ENCODE peak calls at places on chromosomes 7 and 10, in seven cellular contexts. Z, G, O, L, J, U and A are unnamed samples.

GRCh38 chr10:97238855-97239254 is 53.1 kb upstream of the SLIT1 start:
- DNase-seq in L (no peak), Z (no peak), J (no peak), U (no peak), O (no peak), G (no peak), A (no peak)

GRCh38 chr7:137998250-137998649 is 3.6 kb downstream of the CREB3L2 start:
- DNase-seq in L (no peak), G (no peak), O (no peak), U (peak; percentile 14), Z (no peak), J (no peak), A (no peak)

GRCh38 chr10:110006358-110007170 is 1.2 kb upstream of the ADD3 start:
- DNase-seq in G (no peak), U (peak; percentile 93), L (no peak), O (peak; percentile 51), J (no peak), Z (no peak), A (peak; percentile 57)

GRCh38 chr10:13560597-13560996 is 26.2 kb upstream of the PRPF18 start:
- DNase-seq in Z (no peak), L (no peak), O (no peak), J (peak; percentile 95), G (no peak), U (peak; percentile 12), A (peak; percentile 2)

GRCh38 chr7:95980073-95980655 is 207.8 kb downstream of the DYNC1I1 start:
- DNase-seq in U (no peak), G (no peak), J (no peak), L (no peak), Z (no peak), O (no peak), A (no peak)

GRCh38 chr7:69934475-69934903 is 336.2 kb downstream of the AUTS2 start:
- DNase-seq in G (no peak), Z (peak; percentile 58), U (no peak), J (no peak), L (no peak), O (no peak), A (no peak)

GRCh38 chr10:34866848-34867247 is 51.8 kb upstream of the PARD3 start:
- DNase-seq in J (peak; percentile 42), O (no peak), G (peak; percentile 88), L (no peak), U (no peak), Z (no peak), A (no peak)

GRCh38 chr7:84060760-84061261 is 133.8 kb downstream of the SEMA3A start:
- DNase-seq in G (no peak), U (peak; percentile 62), J (no peak), O (no peak), Z (no peak), L (no peak), A (no peak)

GRCh38 chr7:74372511-74373111 is 81.1 kb upstream of the GTF2IRD1 start:
- DNase-seq in J (no peak), L (no peak), G (no peak), O (no peak), Z (peak; percentile 50), U (no peak), A (no peak)

GRCh38 chr7:139682136-139683013 is 95.4 kb downstream of the HIPK2 start:
- DNase-seq in G (no peak), L (peak; percentile 6), U (peak; percentile 95), J (peak; percentile 91), Z (no peak), O (no peak), A (peak; percentile 59)

GRCh38 chr7:39761435-39761834 is 138.1 kb downstream of the RALA start:
- DNase-seq in O (no peak), J (no peak), Z (no peak), G (no peak), U (no peak), L (no peak), A (no peak)

GRCh38 chr7:92646966-92647625 is 56.9 kb upstream of the FAM133B start:
- DNase-seq in G (no peak), J (peak; percentile 92), L (no peak), Z (no peak), O (no peak), U (no peak), A (no peak)

GRCh38 chr10:33330543-33331019 is 3.9 kb downstream of the NRP1 start:
- DNase-seq in Z (peak; percentile 14), O (peak; percentile 77), L (peak; percentile 85), J (peak; percentile 81), U (peak; percentile 91), G (peak; percentile 59), A (no peak)

GRCh38 chr7:77538186-77538907 is 1.3 kb downstream of the PTPN12 start:
- DNase-seq in Z (peak; percentile 12), G (no peak), L (peak; percentile 87), U (peak; percentile 96), J (peak; percentile 97), O (peak; percentile 89), A (peak; percentile 91)

GRCh38 chr10:33336606-33337334 is 2.3 kb upstream of the NRP1 start:
- DNase-seq in L (no peak), J (no peak), Z (no peak), O (peak; percentile 56), U (peak; percentile 64), G (no peak), A (no peak)

GRCh38 chr10:6083523-6084475 is 5.0 kb upstream of the RBM17 start:
- DNase-seq in J (no peak), L (no peak), G (peak; percentile 92), Z (no peak), U (peak; percentile 58), O (no peak), A (no peak)

GRCh38 chr10:61001731-61002122 is 57.7 kb upstream of the RHOBTB1 start:
- DNase-seq in L (no peak), U (no peak), Z (no peak), J (no peak), G (no peak), O (no peak), A (no peak)

GRCh38 chr7:113100091-113100723 is 13.6 kb upstream of the GPR85 start:
- DNase-seq in L (no peak), J (no peak), Z (no peak), O (no peak), U (peak; percentile 49), G (no peak), A (no peak)

GRCh38 chr7:131034166-131034881 is 293.4 kb upstream of the MKLN1 start:
- DNase-seq in J (no peak), L (no peak), O (no peak), U (peak; percentile 22), Z (no peak), G (no peak), A (no peak)

GRCh38 chr10:71547841-71548493 is 151.2 kb downstream of the CDH23 start:
- DNase-seq in J (no peak), U (peak; percentile 42), O (peak; percentile 76), Z (no peak), L (no peak), G (no peak), A (no peak)

GRCh38 chr10:2232479-2232878 is 495.2 kb upstream of the ADARB2 start:
- DNase-seq in U (no peak), L (no peak), O (no peak), G (no peak), J (no peak), Z (no peak), A (no peak)

GRCh38 chr10:80794996-80795395 is 257.3 kb downstream of the SH2D4B start:
- DNase-seq in O (no peak), U (no peak), J (no peak), L (no peak), G (no peak), Z (no peak), A (no peak)

GRCh38 chr7:42869131-42870020 is 42.5 kb downstream of the C7orf25 start:
- DNase-seq in U (no peak), Z (no peak), G (no peak), O (no peak), J (no peak), L (peak; percentile 30), A (no peak)

GRCh38 chr7:136709876-136710275 is 158.6 kb upstream of the CHRM2 start:
- DNase-seq in O (no peak), L (no peak), U (no peak), Z (no peak), G (no peak), J (no peak), A (no peak)

GRCh38 chr10:114654829-114655575 is 3.1 kb downstream of the ABLIM1 start:
- DNase-seq in U (no peak), O (no peak), Z (no peak), L (no peak), J (no peak), G (no peak), A (no peak)

GRCh38 chr7:12423995-12424745 is 20.5 kb upstream of the VWDE start:
- DNase-seq in Z (no peak), O (no peak), U (no peak), L (no peak), G (no peak), J (no peak), A (no peak)